ENCODE peak calls at places on chromosomes 4 and X, in four cellular contexts. J is gastrocnemius medialis, Y is GM23248, N is colonic mucosa. A is an unnamed sample.
A peak's percentile ranks its signal among the peaks of the same experiment; 100 is the strongest.

GRCh38 chr4:120918788-120919187 is 3.7 kb downstream of the PRDM5 start:
- DNase-seq in J (no peak), Y (peak; percentile 65), N (peak; percentile 30), A (no peak)

GRCh38 chr4:157992038-157992706 is 180.7 kb downstream of the GASK1B start:
- DNase-seq in J (peak; percentile 5), Y (peak; percentile 78), N (peak; percentile 77), A (no peak)

GRCh38 chr4:95095352-95095974 is 337.7 kb downstream of the BMPR1B start:
- DNase-seq in J (no peak), Y (peak; percentile 75), N (no peak), A (no peak)

GRCh38 chr4:52911684-52912294 is 49.7 kb downstream of the RASL11B start:
- DNase-seq in J (peak; percentile 3), Y (peak; percentile 79), N (peak; percentile 88), A (no peak)

GRCh38 chr4:88661724-88662123 is 35.9 kb downstream of the NAP1L5 start:
- DNase-seq in J (no peak), Y (peak; percentile 87), N (no peak), A (no peak)

GRCh38 chrX:136179133-136179532 is 31.8 kb downstream of the FHL1 start:
- DNase-seq in J (no peak), Y (no peak), N (no peak), A (no peak)

GRCh38 chr4:4899202-4899925 is 39.9 kb downstream of the MSX1 start:
- DNase-seq in J (no peak), Y (no peak), N (no peak), A (no peak)

GRCh38 chr4:24248674-24249644 is 335.4 kb downstream of the DHX15 start:
- DNase-seq in J (no peak), Y (no peak), N (no peak), A (no peak)

GRCh38 chrX:104659037-104659744 is 93.2 kb downstream of the IL1RAPL2 start:
- DNase-seq in J (no peak), Y (no peak), N (no peak), A (no peak)

GRCh38 chr4:152415980-152416379 is 119.9 kb downstream of the FBXW7 start:
- DNase-seq in J (no peak), Y (peak; percentile 66), N (no peak), A (no peak)

GRCh38 chrX:129833153-129834004 is 10.3 kb downstream of the ZDHHC9 start:
- DNase-seq in J (no peak), Y (peak; percentile 67), N (no peak), A (no peak)

GRCh38 chr4:3852751-3853150 is 86.6 kb downstream of the ADRA2C start:
- DNase-seq in J (no peak), Y (no peak), N (no peak), A (no peak)

GRCh38 chr4:182318256-182318655 is 75.1 kb downstream of the TENM3 start:
- DNase-seq in J (no peak), Y (no peak), N (no peak), A (no peak)

GRCh38 chrX:53445977-53446376 is 11.8 kb upstream of the HSD17B10 start:
- DNase-seq in J (no peak), Y (peak; percentile 33), N (peak; percentile 52), A (no peak)

GRCh38 chrX:53440101-53440500 is 5.9 kb upstream of the HSD17B10 start:
- DNase-seq in J (no peak), Y (no peak), N (no peak), A (no peak)

GRCh38 chr4:89152972-89153371 is 41.6 kb downstream of the TIGD2 start:
- DNase-seq in J (no peak), Y (peak; percentile 24), N (no peak), A (no peak)

GRCh38 chr4:5385741-5386251 is 322.6 kb downstream of the EVC2 start:
- DNase-seq in J (no peak), Y (no peak), N (peak; percentile 81), A (no peak)

GRCh38 chr4:1874207-1874606 is 3.0 kb downstream of the NSD2 start:
- DNase-seq in J (no peak), Y (no peak), N (no peak), A (no peak)
- H3K4me1 ChIP-seq in J (peaks cover 16% of the 10 kb centered on the region), Y (peaks cover 36% of the 10 kb centered on the region), N (peaks cover 8% of the 10 kb centered on the region), A (peaks cover 21% of the 10 kb centered on the region)

GRCh38 chr4:128827280-128827679 is 17.8 kb downstream of the JADE1 start:
- DNase-seq in J (no peak), Y (no peak), N (no peak), A (no peak)
- H3K4me1 ChIP-seq in J (peaks cover 46% of the 10 kb centered on the region), Y (peaks cover 47% of the 10 kb centered on the region), N (peaks cover 4% of the 10 kb centered on the region), A (peaks cover 86% of the 10 kb centered on the region)

GRCh38 chr4:74900862-74901261 is 32.1 kb upstream of the PARM1 start:
- DNase-seq in J (no peak), Y (no peak), N (no peak), A (no peak)
- H3K4me1 ChIP-seq in J (no peaks in the 10 kb centered on the region), Y (no peaks in the 10 kb centered on the region), N (no peaks in the 10 kb centered on the region), A (no peaks in the 10 kb centered on the region)

GRCh38 chr4:87011340-87012034 is 76.7 kb downstream of the AFF1 start:
- DNase-seq in J (no peak), Y (peak; percentile 95), N (peak; percentile 45), A (no peak)

GRCh38 chr4:87010192-87010591 is 75.4 kb downstream of the AFF1 start:
- DNase-seq in J (no peak), Y (no peak), N (no peak), A (no peak)

GRCh38 chr4:87012265-87012953 is 77.6 kb downstream of the AFF1 start:
- DNase-seq in J (no peak), Y (no peak), N (peak; percentile 61), A (no peak)

GRCh38 chr4:87017580-87018061 is 82.8 kb downstream of the AFF1 start:
- DNase-seq in J (no peak), Y (peak; percentile 85), N (no peak), A (no peak)

DNA sequence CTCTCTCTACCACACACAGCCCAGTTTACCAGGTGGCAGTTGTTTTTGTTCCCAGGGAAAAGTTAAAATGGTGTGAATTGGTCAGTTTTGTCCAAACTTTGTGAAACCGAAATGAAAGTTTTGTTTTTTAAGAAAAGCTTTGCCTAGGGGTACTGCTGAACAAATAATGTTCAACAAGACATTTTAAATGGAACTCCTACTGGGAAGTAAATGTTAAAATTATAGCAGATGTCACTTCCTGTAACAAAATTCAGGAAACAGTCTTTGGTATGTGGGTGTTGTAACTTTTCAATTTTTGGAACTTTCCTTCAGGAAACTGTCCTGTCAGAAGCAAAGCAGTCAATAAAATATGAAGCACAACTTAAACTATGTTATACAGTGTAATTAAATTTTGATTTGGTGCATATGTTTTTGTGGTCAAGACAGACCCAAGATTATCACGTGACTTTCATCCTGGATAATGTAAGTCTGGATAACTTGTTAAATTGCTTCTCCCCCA is 79.5 kb downstream of the AFF1 start:
- DNase-seq in J (no peak), Y (peak; percentile 51), N (no peak), A (no peak)
- H3K4me1 ChIP-seq in J (peaks cover 99% of the 10 kb centered on the region), Y (peaks cover 62% of the 10 kb centered on the region), N (no peaks in the 10 kb centered on the region), A (peaks cover 98% of the 10 kb centered on the region)

DNA sequence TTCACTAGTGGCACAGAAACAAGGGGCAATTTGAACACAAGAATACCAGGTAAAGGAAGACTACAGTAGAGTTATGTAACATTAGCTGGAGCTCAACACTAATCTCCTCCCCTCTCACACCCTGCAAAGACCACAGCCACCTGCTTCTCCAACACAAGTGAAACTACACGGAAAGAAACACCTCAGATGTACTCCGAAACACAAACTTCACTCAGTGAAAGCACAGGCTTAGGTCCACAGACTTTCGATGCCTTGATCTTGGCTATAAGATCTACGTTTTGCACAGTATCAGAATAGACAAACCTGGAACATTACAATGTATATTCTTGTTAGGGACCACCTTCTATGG is 7.6 kb downstream of the ACSL1 start:
- DNase-seq in J (no peak), Y (no peak), N (no peak), A (no peak)
- H3K4me1 ChIP-seq in J (peaks cover 87% of the 10 kb centered on the region), Y (peaks cover 10% of the 10 kb centered on the region), N (peaks cover 3% of the 10 kb centered on the region), A (peaks cover 41% of the 10 kb centered on the region)

GRCh38 chr4:86940176-86940575 is 5.4 kb downstream of the AFF1 start:
- DNase-seq in J (no peak), Y (peak; percentile 67), N (no peak), A (no peak)
- H3K4me1 ChIP-seq in J (peaks cover 61% of the 10 kb centered on the region), Y (peaks cover 41% of the 10 kb centered on the region), N (peaks cover 10% of the 10 kb centered on the region), A (peaks cover 82% of the 10 kb centered on the region)

GRCh38 chr4:40212674-40213504 is 16.1 kb downstream of the RHOH start:
- DNase-seq in J (no peak), Y (peak; percentile 58), N (no peak), A (no peak)
- H3K4me1 ChIP-seq in J (no peaks in the 10 kb centered on the region), Y (peaks cover 3% of the 10 kb centered on the region), N (no peaks in the 10 kb centered on the region), A (no peaks in the 10 kb centered on the region)